ENCODE peak calls at places on chromosomes 11 and 22, in six cellular contexts. E is activated gamma-delta T cell, T is IMR-90, Q is cardiac muscle cell, P is AG08396, A is activated T-cell treated with anti-CD3 and anti-CD28 coated beads for 4 hours. I is an unnamed sample.
A peak's percentile ranks its signal among the peaks of the same experiment; 100 is the strongest.

GRCh38 chr11:10762185-10762584 is 11.1 kb downstream of the CTR9 start:
- DNase-seq in E (no peak), T (no peak), Q (no peak), P (no peak), A (no peak), I (no peak)

GRCh38 chr11:10488121-10488580 is 33.1 kb downstream of the AMPD3 start:
- DNase-seq in E (no peak), T (peak; percentile 11), Q (no peak), P (no peak), A (no peak), I (no peak)

GRCh38 chr11:132895340-132895739 is 637.0 kb downstream of the OPCML start:
- DNase-seq in E (no peak), T (peak; percentile 96), Q (peak; percentile 84), P (peak; percentile 8), A (no peak), I (no peak)

GRCh38 chr11:118434553-118435232 is 1.6 kb upstream of the KMT2A start:
- DNase-seq in E (no peak), T (peak; percentile 40), Q (peak; percentile 35), P (peak; percentile 27), A (peak; percentile 26), I (no peak)

GRCh38 chr22:28629420-28630184 is 50.0 kb downstream of the TTC28 start:
- DNase-seq in E (no peak), T (peak; percentile 24), Q (peak; percentile 45), P (no peak), A (no peak), I (no peak)

GRCh38 chr11:17939542-17939941 is 73.3 kb downstream of the SERGEF start:
- DNase-seq in E (no peak), T (no peak), Q (no peak), P (no peak), A (no peak), I (no peak)

GRCh38 chr11:69483696-69484426 is 2.4 kb downstream of the LINC01488 start:
- DNase-seq in E (no peak), T (no peak), Q (no peak), P (no peak), A (no peak), I (no peak)

GRCh38 chr22:22431271-22432220 is 77.0 kb downstream of the ZNF280B start:
- DNase-seq in E (no peak), T (peak; percentile 34), Q (peak; percentile 65), P (peak; percentile 73), A (peak; percentile 41), I (no peak)

GRCh38 chr11:66600219-66600923 is 7.4 kb downstream of the CCS start:
- DNase-seq in E (no peak), T (peak; percentile 36), Q (peak; percentile 61), P (no peak), A (no peak), I (no peak)

GRCh38 chr11:1078191-1078601 is 3.5 kb downstream of the MUC2 start:
- DNase-seq in E (no peak), T (no peak), Q (no peak), P (no peak), A (no peak), I (peak; percentile 83)

GRCh38 chr11:45390407-45390806 is 104.3 kb upstream of the SYT13 start:
- DNase-seq in E (no peak), T (no peak), Q (no peak), P (no peak), A (no peak), I (no peak)

GRCh38 chr11:84947970-84948600 is 679.1 kb downstream of the DLG2 start:
- DNase-seq in E (no peak), T (peak; percentile 7), Q (no peak), P (peak; percentile 5), A (no peak), I (no peak)

GRCh38 chr11:115244758-115245157 is 259.5 kb downstream of the CADM1 start:
- DNase-seq in E (no peak), T (peak; percentile 20), Q (no peak), P (no peak), A (no peak), I (no peak)

GRCh38 chr22:49814856-49815255 is 12.8 kb downstream of the BRD1 start:
- DNase-seq in E (no peak), T (no peak), Q (no peak), P (no peak), A (no peak), I (no peak)

GRCh38 chr11:64649304-64649703 is 58.3 kb downstream of the SLC22A12 start:
- DNase-seq in E (no peak), T (no peak), Q (peak; percentile 51), P (no peak), A (no peak), I (no peak)

GRCh38 chr22:48756146-48757111 is 1071.2 kb downstream of the BRD1 start:
- DNase-seq in E (no peak), T (no peak), Q (no peak), P (no peak), A (no peak), I (peak; percentile 73)

GRCh38 chr11:103085758-103086365 is 6.1 kb downstream of the DCUN1D5 start:
- DNase-seq in E (no peak), T (peak; percentile 1), Q (peak; percentile 72), P (no peak), A (no peak), I (no peak)

GRCh38 chr22:19688301-19689290 is 25.7 kb upstream of the SEPTIN5 start:
- DNase-seq in E (no peak), T (no peak), Q (no peak), P (no peak), A (no peak), I (no peak)

GRCh38 chr11:115961168-115962003 is 457.2 kb upstream of the CADM1 start:
- DNase-seq in E (no peak), T (no peak), Q (peak; percentile 33), P (no peak), A (no peak), I (no peak)

GRCh38 chr11:65452806-65453490 is 30.4 kb downstream of the NEAT1 start:
- DNase-seq in E (no peak), T (peak; percentile 87), Q (peak; percentile 74), P (peak; percentile 74), A (no peak), I (peak; percentile 49)

GRCh38 chr11:13386567-13386966 is 76.5 kb downstream of the BTBD10 start:
- DNase-seq in E (no peak), T (no peak), Q (no peak), P (no peak), A (no peak), I (no peak)

GRCh38 chr22:32042924-32043323 is at the start of gene SLC5A1:
- DNase-seq in E (no peak), T (no peak), Q (no peak), P (no peak), A (no peak), I (peak; percentile 91)

GRCh38 chr11:123235117-123235686 is 40.2 kb upstream of the CLMP start:
- DNase-seq in E (no peak), T (no peak), Q (peak; percentile 66), P (peak; percentile 38), A (peak; percentile 26), I (no peak)

GRCh38 chr11:69293819-69294505 is at the start of gene MYEOV:
- DNase-seq in E (no peak), T (no peak), Q (peak; percentile 29), P (peak; percentile 57), A (no peak), I (no peak)

GRCh38 chr11:96191752-96192151 is 151.2 kb downstream of the MAML2 start:
- DNase-seq in E (no peak), T (peak; percentile 24), Q (peak; percentile 72), P (no peak), A (no peak), I (no peak)

GRCh38 chr22:22930571-22931556 is 43.2 kb downstream of the IGLL5 start:
- DNase-seq in E (no peak), T (no peak), Q (no peak), P (no peak), A (no peak), I (no peak)

GRCh38 chr11:69828971-69829344 is 9.7 kb upstream of the FGF3 start:
- DNase-seq in E (no peak), T (no peak), Q (no peak), P (no peak), A (no peak), I (no peak)

GRCh38 chr11:112785104-112785503 is 176.1 kb upstream of the NCAM1 start:
- DNase-seq in E (no peak), T (no peak), Q (peak; percentile 86), P (peak; percentile 36), A (no peak), I (no peak)

GRCh38 chr22:20887375-20887774 is 28.6 kb downstream of the SNAP29 start:
- DNase-seq in E (no peak), T (peak; percentile 49), Q (no peak), P (no peak), A (no peak), I (no peak)

GRCh38 chr11:125148011-125148410 is 16.5 kb upstream of the PKNOX2 start:
- DNase-seq in E (no peak), T (no peak), Q (no peak), P (no peak), A (no peak), I (no peak)

GRCh38 chr11:56950510-56950909 is 38.2 kb upstream of the OR5AK2 start:
- DNase-seq in E (no peak), T (no peak), Q (no peak), P (no peak), A (no peak), I (no peak)

GRCh38 chr11:13324709-13325108 is 47.1 kb downstream of the BMAL1 start:
- DNase-seq in E (no peak), T (no peak), Q (no peak), P (no peak), A (no peak), I (no peak)

GRCh38 chr11:84993386-84993785 is 633.8 kb downstream of the DLG2 start:
- DNase-seq in E (no peak), T (no peak), Q (no peak), P (peak; percentile 5), A (no peak), I (no peak)

GRCh38 chr11:14645247-14645912 is 1.8 kb downstream of the PDE3B start:
- DNase-seq in E (no peak), T (peak; percentile 31), Q (peak; percentile 44), P (peak; percentile 73), A (no peak), I (no peak)

GRCh38 chr11:107741044-107741823 is 29.4 kb upstream of the SLN start:
- DNase-seq in E (no peak), T (peak; percentile 44), Q (peak; percentile 55), P (peak; percentile 12), A (no peak), I (no peak)

I was measured in mesenteric fat pad.